ENCODE peak calls at places on chromosomes 13 and 19, in four cellular contexts. One of them, this sample, is unnamed.

GRCh38 chr13:75489502-75490263 is 7.7 kb upstream of the TBC1D4 start:
- DNase-seq in anterior cingulate cortex: no peak
- DNase-seq in Calu3: peak
- DNase-seq in GM13977: peak
- DNase-seq in this sample: no peak

GRCh38 chr19:2613507-2614295 is 88.8 kb downstream of the GNG7 start:
- DNase-seq in anterior cingulate cortex: no peak
- DNase-seq in Calu3: peak
- DNase-seq in GM13977: peak
- DNase-seq in this sample: peak

GRCh38 chr13:104436555-104436954 is 1370.3 kb upstream of the SLC10A2 start:
- DNase-seq in anterior cingulate cortex: no peak
- DNase-seq in Calu3: no peak
- DNase-seq in GM13977: no peak
- DNase-seq in this sample: no peak

GRCh38 chr19:18049390-18049789 is 37.3 kb downstream of the IL12RB1 start:
- DNase-seq in anterior cingulate cortex: peak
- DNase-seq in Calu3: no peak
- DNase-seq in GM13977: no peak
- DNase-seq in this sample: no peak

GRCh38 chr13:44313674-44314073 is 60.0 kb upstream of the SERP2 start:
- DNase-seq in anterior cingulate cortex: no peak
- DNase-seq in Calu3: peak
- DNase-seq in GM13977: no peak
- DNase-seq in this sample: no peak

GRCh38 chr13:94795292-94795691 is 82.9 kb upstream of the SOX21 start:
- DNase-seq in anterior cingulate cortex: no peak
- DNase-seq in Calu3: no peak
- DNase-seq in GM13977: no peak
- DNase-seq in this sample: no peak

GRCh38 chr19:58434217-58434616 is 5.7 kb downstream of the ZNF132 start:
- DNase-seq in anterior cingulate cortex: no peak
- DNase-seq in Calu3: no peak
- DNase-seq in GM13977: no peak
- DNase-seq in this sample: no peak

GRCh38 chr13:107743983-107744382 is 471.4 kb downstream of the LIG4 start:
- DNase-seq in anterior cingulate cortex: no peak
- DNase-seq in Calu3: no peak
- DNase-seq in GM13977: no peak
- DNase-seq in this sample: no peak

GRCh38 chr13:101308247-101309013 is 107.9 kb downstream of the NALCN start:
- DNase-seq in anterior cingulate cortex: no peak
- DNase-seq in Calu3: no peak
- DNase-seq in GM13977: no peak
- DNase-seq in this sample: no peak

GRCh38 chr13:95188128-95188527 is 113.1 kb downstream of the ABCC4 start:
- DNase-seq in anterior cingulate cortex: no peak
- DNase-seq in Calu3: no peak
- DNase-seq in GM13977: no peak
- DNase-seq in this sample: no peak

GRCh38 chr19:7781157-7781556 is 18.1 kb downstream of the CLEC4M start:
- DNase-seq in anterior cingulate cortex: no peak
- DNase-seq in Calu3: no peak
- DNase-seq in GM13977: no peak
- DNase-seq in this sample: no peak

GRCh38 chr19:460877-461609 is at the start of gene SHC2:
- DNase-seq in anterior cingulate cortex: peak
- DNase-seq in Calu3: peak
- DNase-seq in GM13977: no peak
- DNase-seq in this sample: no peak

GRCh38 chr13:41589434-41589833 is 132.1 kb downstream of the RGCC start:
- DNase-seq in anterior cingulate cortex: no peak
- DNase-seq in Calu3: no peak
- DNase-seq in GM13977: no peak
- DNase-seq in this sample: no peak

This sample was measured in activated T-helper 2 cell treated with anti-CD3 and anti-CD28 coated beads, Interferon-gamma antibody, Interleukin-2, Interleukin-4, amounts not matched to agents 10 μg/mL and 5 μg/mL and 100 μg/mL, durations not matched to agents 14 hours and 24 hours and 36 hours.